ENCODE peak calls at places on chromosomes 1 and 21, in eight cellular contexts. B is KBM-7, W is NCI-H2171, C is testis, D is cerebellum, Q is HTR-8/SVneo, V is epithelial cell of prostate, G is OCI-LY7. K is an unnamed sample.

GRCh38 chr1:36881541-36881940 is 152.8 kb downstream of the GRIK3 start:
- DNase-seq in B (no peak), W (no peak), C (no peak), D (no peak), Q (no peak), V (no peak), G (no peak), K (no peak)

GRCh38 chr1:156663178-156663577 is 14.0 kb downstream of the NES start:
- DNase-seq in B (no peak), W (peak; percentile 85), C (no peak), D (no peak), Q (no peak), V (no peak), G (peak; percentile 80), K (no peak)

GRCh38 chr1:94095744-94096469 is 25.0 kb downstream of the ABCA4 start:
- DNase-seq in B (no peak), W (no peak), C (peak; percentile 48), D (peak; percentile 42), Q (no peak), V (no peak), G (no peak), K (no peak)

GRCh38 chr21:24150753-24151152 is 1456.5 kb downstream of the MRPL39 start:
- DNase-seq in B (no peak), W (no peak), C (no peak), D (no peak), Q (no peak), V (no peak), G (no peak), K (no peak)

GRCh38 chr1:35577071-35577998 is 4.2 kb downstream of the TFAP2E start:
- DNase-seq in B (peak; percentile 90), W (no peak), C (peak; percentile 35), D (no peak), Q (no peak), V (no peak), G (peak; percentile 87), K (no peak)

GRCh38 chr1:119217429-119217828 is 77.0 kb upstream of the WARS2 start:
- DNase-seq in B (no peak), W (no peak), C (no peak), D (no peak), Q (no peak), V (no peak), G (no peak), K (no peak)

GRCh38 chr1:53728702-53729535 is 10.0 kb downstream of the GLIS1 start:
- DNase-seq in B (no peak), W (no peak), C (no peak), D (no peak), Q (no peak), V (no peak), G (no peak), K (no peak)

GRCh38 chr21:45404726-45405270 is at the start of gene COL18A1:
- DNase-seq in B (no peak), W (peak; percentile 42), C (peak; percentile 60), D (peak; percentile 41), Q (peak; percentile 72), V (no peak), G (no peak), K (no peak)

GRCh38 chr1:41773842-41774241 is 144.9 kb downstream of the HIVEP3 start:
- DNase-seq in B (no peak), W (no peak), C (no peak), D (peak; percentile 48), Q (no peak), V (no peak), G (no peak), K (no peak)

GRCh38 chr21:45639206-45640000 is 4.1 kb upstream of the PCBP3 start:
- DNase-seq in B (no peak), W (no peak), C (no peak), D (no peak), Q (no peak), V (no peak), G (no peak), K (no peak)

GRCh38 chr1:3463891-3464648 is 9.6 kb downstream of the ARHGEF16 start:
- DNase-seq in B (no peak), W (peak; percentile 11), C (no peak), D (no peak), Q (no peak), V (no peak), G (no peak), K (no peak)

GRCh38 chr1:236480758-236481436 is 42.9 kb upstream of the LGALS8 start:
- DNase-seq in B (no peak), W (no peak), C (no peak), D (no peak), Q (no peak), V (no peak), G (no peak), K (no peak)

GRCh38 chr1:206658264-206658980 is 23.1 kb downstream of the DYRK3 start:
- DNase-seq in B (peak; percentile 89), W (no peak), C (peak; percentile 32), D (no peak), Q (peak; percentile 26), V (no peak), G (peak; percentile 82), K (no peak)